ENCODE peak calls at places on chromosomes 12 and 14, in nine cellular contexts. One of them, this sample, is unnamed. For H3K9me3, the result is how much of the 10 kb centered on the place peaks cover.

GRCh38 chr14:22546722-22547071 is 42.3 kb downstream of the DAD1 start:
- DNase-seq in uterus: no peak
- DNase-seq in adrenal gland: no peak
- DNase-seq in AG04450: no peak
- DNase-seq in tibial artery: no peak
- DNase-seq in heart right ventricle: no peak
- DNase-seq in transverse colon: no peak
- DNase-seq in breast epithelium: no peak
- DNase-seq in pancreas: no peak
- DNase-seq in this sample: no peak

GRCh38 chr14:77645520-77646230 is 29.2 kb upstream of the SPTLC2 start:
- DNase-seq in uterus: no peak
- DNase-seq in adrenal gland: no peak
- DNase-seq in AG04450: no peak
- DNase-seq in tibial artery: no peak
- DNase-seq in heart right ventricle: no peak
- DNase-seq in transverse colon: no peak
- DNase-seq in breast epithelium: no peak
- DNase-seq in pancreas: no peak
- DNase-seq in this sample: no peak

GRCh38 chr14:84250863-84251262 is 1279.1 kb upstream of the FLRT2 start:
- DNase-seq in uterus: no peak
- DNase-seq in adrenal gland: no peak
- DNase-seq in AG04450: no peak
- DNase-seq in tibial artery: no peak
- DNase-seq in heart right ventricle: peak
- DNase-seq in transverse colon: no peak
- DNase-seq in breast epithelium: no peak
- DNase-seq in pancreas: no peak
- DNase-seq in this sample: no peak

GRCh38 chr12:113242018-113242418 is 20.8 kb downstream of the TPCN1 start:
- DNase-seq in uterus: no peak
- DNase-seq in adrenal gland: peak
- DNase-seq in AG04450: no peak
- DNase-seq in tibial artery: no peak
- DNase-seq in heart right ventricle: no peak
- DNase-seq in transverse colon: peak
- DNase-seq in breast epithelium: peak
- DNase-seq in pancreas: peak
- DNase-seq in this sample: peak

GRCh38 chr14:89509891-89510290 is 92.9 kb upstream of the FOXN3 start:
- DNase-seq in uterus: no peak
- DNase-seq in adrenal gland: no peak
- DNase-seq in AG04450: no peak
- DNase-seq in tibial artery: no peak
- DNase-seq in heart right ventricle: no peak
- DNase-seq in transverse colon: no peak
- DNase-seq in breast epithelium: no peak
- DNase-seq in pancreas: no peak
- DNase-seq in this sample: no peak

GRCh38 chr14:65413739-65414045 is 1.2 kb downstream of the FUT8 start:
- DNase-seq in uterus: no peak
- DNase-seq in adrenal gland: no peak
- DNase-seq in AG04450: no peak
- DNase-seq in tibial artery: no peak
- DNase-seq in heart right ventricle: no peak
- DNase-seq in transverse colon: no peak
- DNase-seq in breast epithelium: no peak
- DNase-seq in pancreas: no peak
- DNase-seq in this sample: no peak

GRCh38 chr14:33460119-33460518 is 490.8 kb downstream of the EGLN3 start:
- DNase-seq in uterus: peak
- DNase-seq in adrenal gland: no peak
- DNase-seq in AG04450: no peak
- DNase-seq in tibial artery: no peak
- DNase-seq in heart right ventricle: no peak
- DNase-seq in transverse colon: peak
- DNase-seq in breast epithelium: no peak
- DNase-seq in pancreas: no peak
- DNase-seq in this sample: no peak

GRCh38 chr12:50528800-50529199 is 24.0 kb downstream of the DIP2B start:
- DNase-seq in uterus: no peak
- DNase-seq in adrenal gland: no peak
- DNase-seq in AG04450: no peak
- DNase-seq in tibial artery: no peak
- DNase-seq in heart right ventricle: no peak
- DNase-seq in transverse colon: no peak
- DNase-seq in breast epithelium: no peak
- DNase-seq in pancreas: no peak
- DNase-seq in this sample: no peak

GRCh38 chr12:24012528-24012927 is 63.1 kb upstream of the SOX5 start:
- DNase-seq in uterus: no peak
- DNase-seq in adrenal gland: no peak
- DNase-seq in AG04450: no peak
- DNase-seq in tibial artery: no peak
- DNase-seq in heart right ventricle: no peak
- DNase-seq in transverse colon: no peak
- DNase-seq in breast epithelium: no peak
- DNase-seq in pancreas: no peak
- DNase-seq in this sample: no peak

GRCh38 chr14:64937821-64938193 is 4.7 kb downstream of the GPX2 start:
- DNase-seq in uterus: no peak
- DNase-seq in adrenal gland: no peak
- DNase-seq in AG04450: no peak
- DNase-seq in tibial artery: no peak
- DNase-seq in heart right ventricle: no peak
- DNase-seq in transverse colon: no peak
- DNase-seq in breast epithelium: no peak
- DNase-seq in pancreas: no peak
- DNase-seq in this sample: no peak

GRCh38 chr12:124910561-124911478 is 3.6 kb downstream of the UBC start:
- DNase-seq in uterus: no peak
- DNase-seq in adrenal gland: peak
- DNase-seq in AG04450: no peak
- DNase-seq in tibial artery: no peak
- DNase-seq in heart right ventricle: no peak
- DNase-seq in transverse colon: no peak
- DNase-seq in breast epithelium: no peak
- DNase-seq in pancreas: no peak
- DNase-seq in this sample: no peak

GRCh38 chr12:116455540-116456306 is 103.5 kb upstream of the MAP1LC3B2 start:
- DNase-seq in uterus: peak
- DNase-seq in adrenal gland: peak
- DNase-seq in AG04450: peak
- DNase-seq in tibial artery: peak
- DNase-seq in heart right ventricle: peak
- DNase-seq in transverse colon: peak
- DNase-seq in breast epithelium: peak
- DNase-seq in pancreas: peak
- DNase-seq in this sample: peak

GRCh38 chr12:56157201-56158028 is 744 bp upstream of the MYL6 start:
- DNase-seq in uterus: peak
- DNase-seq in adrenal gland: peak
- DNase-seq in AG04450: peak
- DNase-seq in tibial artery: peak
- DNase-seq in heart right ventricle: peak
- DNase-seq in transverse colon: peak
- DNase-seq in breast epithelium: peak
- DNase-seq in pancreas: peak
- DNase-seq in this sample: peak

GRCh38 chr12:56154818-56155217 is 2.4 kb downstream of the MYL6B start:
- DNase-seq in uterus: no peak
- DNase-seq in adrenal gland: no peak
- DNase-seq in AG04450: no peak
- DNase-seq in tibial artery: no peak
- DNase-seq in heart right ventricle: no peak
- DNase-seq in transverse colon: no peak
- DNase-seq in breast epithelium: no peak
- DNase-seq in pancreas: no peak
- DNase-seq in this sample: no peak

GRCh38 chr12:56154246-56154771 is 1.9 kb downstream of the MYL6B start:
- DNase-seq in uterus: no peak
- DNase-seq in adrenal gland: no peak
- DNase-seq in AG04450: no peak
- DNase-seq in tibial artery: no peak
- DNase-seq in heart right ventricle: no peak
- DNase-seq in transverse colon: no peak
- DNase-seq in breast epithelium: no peak
- DNase-seq in pancreas: no peak
- DNase-seq in this sample: no peak

GRCh38 chr12:56153291-56154065 is 1.1 kb downstream of the MYL6B start:
- DNase-seq in uterus: no peak
- DNase-seq in adrenal gland: no peak
- DNase-seq in AG04450: no peak
- DNase-seq in tibial artery: no peak
- DNase-seq in heart right ventricle: no peak
- DNase-seq in transverse colon: no peak
- DNase-seq in breast epithelium: no peak
- DNase-seq in pancreas: no peak
- DNase-seq in this sample: no peak

DNA sequence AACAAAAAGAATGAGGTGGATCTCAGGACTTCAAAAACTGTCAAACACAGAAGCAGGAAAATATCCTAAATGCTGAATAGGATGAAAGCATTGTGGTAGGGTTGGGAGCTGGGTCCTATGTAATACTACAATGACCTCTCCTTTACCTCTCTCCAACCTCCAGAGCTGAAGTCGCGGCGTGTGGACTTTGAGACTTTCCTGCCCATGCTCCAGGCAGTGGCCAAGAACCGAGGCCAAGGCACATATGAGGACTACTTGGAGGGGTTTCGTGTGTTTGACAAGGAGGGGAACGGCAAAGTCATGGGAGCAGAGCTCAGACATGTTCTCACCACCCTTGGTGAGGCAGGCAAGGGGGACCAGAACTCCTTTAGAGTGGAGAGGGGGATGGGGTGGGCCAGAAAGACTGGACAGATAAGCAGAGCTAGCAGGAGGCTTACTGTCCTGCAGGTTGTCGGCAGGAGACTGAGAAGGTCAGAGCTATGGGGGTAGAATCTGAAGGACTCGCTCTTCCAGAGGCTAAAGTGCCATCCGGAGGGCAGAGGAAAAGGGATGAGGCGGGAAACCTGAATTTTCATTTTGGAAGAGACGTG is 2.8 kb upstream of the MYL6 start:
- DNase-seq in uterus: no peak
- DNase-seq in adrenal gland: no peak
- DNase-seq in AG04450: no peak
- DNase-seq in tibial artery: no peak
- DNase-seq in heart right ventricle: no peak
- DNase-seq in transverse colon: no peak
- DNase-seq in breast epithelium: no peak
- DNase-seq in pancreas: no peak
- DNase-seq in this sample: no peak
- H3K9me3 ChIP-seq in uterus: under half
- H3K9me3 ChIP-seq in adrenal gland: under half
- H3K9me3 ChIP-seq in AG04450: under half
- H3K9me3 ChIP-seq in tibial artery: under half
- H3K9me3 ChIP-seq in heart right ventricle: under half
- H3K9me3 ChIP-seq in transverse colon: under half
- H3K9me3 ChIP-seq in breast epithelium: under half
- H3K9me3 ChIP-seq in pancreas: under half
- H3K9me3 ChIP-seq in this sample: under half

GRCh38 chr12:56867216-56867615 is 67.0 kb downstream of the SDR9C7 start:
- DNase-seq in uterus: no peak
- DNase-seq in adrenal gland: no peak
- DNase-seq in AG04450: no peak
- DNase-seq in tibial artery: no peak
- DNase-seq in heart right ventricle: no peak
- DNase-seq in transverse colon: no peak
- DNase-seq in breast epithelium: no peak
- DNase-seq in pancreas: no peak
- DNase-seq in this sample: no peak
- H3K9me3 ChIP-seq in uterus: under half
- H3K9me3 ChIP-seq in adrenal gland: under half
- H3K9me3 ChIP-seq in AG04450: under half
- H3K9me3 ChIP-seq in tibial artery: under half
- H3K9me3 ChIP-seq in heart right ventricle: under half
- H3K9me3 ChIP-seq in transverse colon: under half
- H3K9me3 ChIP-seq in breast epithelium: under half
- H3K9me3 ChIP-seq in pancreas: under half
- H3K9me3 ChIP-seq in this sample: under half

DNA sequence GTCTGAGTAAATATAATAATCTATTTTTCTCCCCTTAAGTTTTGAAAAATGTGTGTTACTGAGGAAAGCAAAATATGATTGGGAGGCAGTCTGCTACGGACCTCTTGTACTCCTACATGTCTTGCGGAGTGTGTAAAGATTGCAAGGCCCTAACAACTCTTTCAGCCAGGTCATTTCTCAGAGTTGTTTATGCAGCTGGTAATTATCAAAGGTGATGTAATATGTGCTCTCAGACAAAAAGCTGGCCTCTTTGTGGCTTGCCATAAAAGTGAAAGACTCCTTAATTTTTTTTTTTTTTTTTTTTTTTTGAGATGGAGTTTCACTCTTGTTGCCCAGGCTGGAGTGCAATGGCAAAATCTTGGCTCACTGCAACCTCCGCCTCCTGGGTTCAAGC is 40.5 kb upstream of the MON2 start:
- DNase-seq in uterus: no peak
- DNase-seq in adrenal gland: no peak
- DNase-seq in AG04450: no peak
- DNase-seq in tibial artery: no peak
- DNase-seq in heart right ventricle: no peak
- DNase-seq in transverse colon: no peak
- DNase-seq in breast epithelium: no peak
- DNase-seq in pancreas: no peak
- DNase-seq in this sample: no peak
- H3K9me3 ChIP-seq in uterus: under half
- H3K9me3 ChIP-seq in adrenal gland: under half
- H3K9me3 ChIP-seq in AG04450: under half
- H3K9me3 ChIP-seq in tibial artery: under half
- H3K9me3 ChIP-seq in heart right ventricle: under half
- H3K9me3 ChIP-seq in transverse colon: under half
- H3K9me3 ChIP-seq in breast epithelium: under half
- H3K9me3 ChIP-seq in pancreas: under half
- H3K9me3 ChIP-seq in this sample: under half

GRCh38 chr12:31903025-31903424 is 56.2 kb upstream of the RESF1 start:
- DNase-seq in uterus: no peak
- DNase-seq in adrenal gland: no peak
- DNase-seq in AG04450: no peak
- DNase-seq in tibial artery: no peak
- DNase-seq in heart right ventricle: no peak
- DNase-seq in transverse colon: no peak
- DNase-seq in breast epithelium: no peak
- DNase-seq in pancreas: no peak
- DNase-seq in this sample: no peak

DNA sequence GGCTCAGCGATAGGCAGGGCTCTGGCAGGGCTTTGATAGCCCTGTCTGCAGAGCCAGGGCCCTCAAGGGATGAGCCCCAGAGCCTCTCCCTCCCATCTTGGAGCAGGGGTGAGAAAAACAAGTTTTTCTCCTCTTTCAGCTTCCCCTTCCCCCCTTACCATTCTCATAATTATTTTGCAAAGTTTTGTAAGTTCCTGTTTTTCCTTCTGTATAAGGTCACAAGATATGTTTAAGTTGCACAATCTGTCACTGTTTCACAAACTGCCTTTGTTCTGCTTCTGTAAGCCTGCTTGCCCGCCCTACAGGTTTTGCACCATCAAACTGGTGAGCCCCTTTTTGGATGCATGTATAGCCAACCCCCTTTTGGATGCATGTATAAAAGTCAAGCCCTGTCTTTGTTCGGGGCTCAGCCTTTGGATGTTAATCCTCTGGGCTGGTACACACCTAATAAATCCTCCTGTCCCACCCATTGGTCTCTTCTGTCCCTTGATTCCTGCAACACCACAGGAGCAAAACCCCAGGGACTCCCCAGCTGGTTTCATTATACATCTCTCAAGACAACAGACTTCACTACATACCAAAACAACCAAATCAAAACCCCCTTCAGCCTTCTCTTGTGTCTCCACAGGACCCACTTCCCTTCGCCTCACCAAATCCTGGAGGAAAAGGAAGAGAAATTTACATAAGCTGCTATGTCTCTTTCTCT is 52.5 kb upstream of the RESF1 start:
- DNase-seq in uterus: no peak
- DNase-seq in adrenal gland: no peak
- DNase-seq in AG04450: no peak
- DNase-seq in tibial artery: no peak
- DNase-seq in heart right ventricle: no peak
- DNase-seq in transverse colon: no peak
- DNase-seq in breast epithelium: no peak
- DNase-seq in pancreas: no peak
- DNase-seq in this sample: no peak
- H3K9me3 ChIP-seq in uterus: under half
- H3K9me3 ChIP-seq in adrenal gland: under half
- H3K9me3 ChIP-seq in AG04450: under half
- H3K9me3 ChIP-seq in tibial artery: under half
- H3K9me3 ChIP-seq in heart right ventricle: under half
- H3K9me3 ChIP-seq in transverse colon: under half
- H3K9me3 ChIP-seq in breast epithelium: under half
- H3K9me3 ChIP-seq in pancreas: under half
- H3K9me3 ChIP-seq in this sample: under half

This sample was measured in lung.